ENCODE peak calls at places on chromosome 6, in ten cellular contexts. Z is fibroblast of the aortic adventitia; T is GM03348; A is upper lobe of right lung; M is fibroblast of villous mesenchyme; Y is CD8-positive, alpha-beta T cell; R is T-helper 2 cell; B is T-helper 1 cell; V is NCI-H1092; F is trophoblast cell. X is an unnamed sample.

GRCh38 chr6:139925894-139926641 is 551.6 kb upstream of the CITED2 start:
- DNase-seq in Z (peak), T (peak), A (no peak), M (peak), Y (no peak), R (no peak), B (no peak), V (peak), F (peak), X (peak)

GRCh38 chr6:159602370-159603185 is 90.5 kb downstream of the SOD2 start:
- DNase-seq in Z (peak), T (no peak), A (no peak), M (no peak), Y (no peak), R (no peak), B (no peak), V (no peak), F (no peak), X (no peak)

GRCh38 chr6:9405369-9405768 is 970.0 kb upstream of the SLC35B3 start:
- DNase-seq in Z (peak), T (peak), A (no peak), M (peak), Y (no peak), R (no peak), B (no peak), V (no peak), F (peak), X (no peak)

GRCh38 chr6:38612386-38612965 is 27.3 kb downstream of the BTBD9 start:
- DNase-seq in Z (peak), T (peak), A (no peak), M (peak), Y (no peak), R (no peak), B (no peak), V (no peak), F (peak), X (no peak)

GRCh38 chr6:41767112-41767946 is 12.4 kb downstream of the FRS3 start:
- DNase-seq in Z (peak), T (peak), A (peak), M (peak), Y (no peak), R (no peak), B (no peak), V (no peak), F (peak), X (peak)

GRCh38 chr6:73418081-73418741 is 23.6 kb downstream of the DDX43 start:
- DNase-seq in Z (no peak), T (no peak), A (no peak), M (peak), Y (no peak), R (no peak), B (no peak), V (no peak), F (no peak), X (peak)

GRCh38 chr6:92806254-92806653 is 613.1 kb downstream of the EPHA7 start:
- DNase-seq in Z (no peak), T (no peak), A (no peak), M (no peak), Y (no peak), R (no peak), B (no peak), V (no peak), F (no peak), X (no peak)

GRCh38 chr6:14889698-14890593 is 355.9 kb upstream of the JARID2 start:
- DNase-seq in Z (no peak), T (no peak), A (no peak), M (no peak), Y (no peak), R (no peak), B (no peak), V (no peak), F (peak), X (no peak)

GRCh38 chr6:169289257-169289656 is 35.6 kb upstream of the THBS2 start:
- DNase-seq in Z (no peak), T (no peak), A (no peak), M (no peak), Y (no peak), R (no peak), B (no peak), V (no peak), F (no peak), X (no peak)

GRCh38 chr6:53582963-53583362 is 38.1 kb upstream of the GCLC start:
- DNase-seq in Z (peak), T (no peak), A (no peak), M (peak), Y (no peak), R (peak), B (no peak), V (no peak), F (no peak), X (no peak)

GRCh38 chr6:111957623-111958315 is 84.5 kb upstream of the FYN start:
- DNase-seq in Z (no peak), T (no peak), A (no peak), M (no peak), Y (no peak), R (no peak), B (no peak), V (no peak), F (peak), X (peak)

GRCh38 chr6:137867685-137868509 is 838 bp downstream of the TNFAIP3 start:
- DNase-seq in Z (no peak), T (peak), A (peak), M (no peak), Y (peak), R (peak), B (no peak), V (no peak), F (peak), X (no peak)

GRCh38 chr6:138654715-138655634 is 118.6 kb upstream of the CCDC28A start:
- DNase-seq in Z (peak), T (peak), A (no peak), M (peak), Y (no peak), R (peak), B (no peak), V (no peak), F (no peak), X (peak)

GRCh38 chr6:57198926-57199636 is 23.0 kb downstream of the RAB23 start:
- DNase-seq in Z (peak), T (no peak), A (no peak), M (peak), Y (no peak), R (no peak), B (no peak), V (no peak), F (no peak), X (no peak)

GRCh38 chr6:44043479-44044153 is 83.6 kb downstream of the MRPL14 start:
- DNase-seq in Z (peak), T (peak), A (no peak), M (no peak), Y (no peak), R (no peak), B (no peak), V (no peak), F (no peak), X (peak)

GRCh38 chr6:138590796-138591709 is 91.8 kb upstream of the NHSL1 start:
- DNase-seq in Z (peak), T (peak), A (no peak), M (peak), Y (peak), R (peak), B (no peak), V (peak), F (peak), X (peak)

GRCh38 chr6:156146891-156147290 is 630.3 kb upstream of the ARID1B start:
- DNase-seq in Z (no peak), T (no peak), A (no peak), M (no peak), Y (no peak), R (no peak), B (no peak), V (no peak), F (no peak), X (no peak)

GRCh38 chr6:140441256-140441655 is 1066.8 kb upstream of the CITED2 start:
- DNase-seq in Z (peak), T (peak), A (no peak), M (peak), Y (no peak), R (peak), B (no peak), V (no peak), F (peak), X (no peak)

GRCh38 chr6:2008383-2008976 is 236.9 kb downstream of the GMDS start:
- DNase-seq in Z (peak), T (no peak), A (no peak), M (no peak), Y (no peak), R (no peak), B (no peak), V (no peak), F (peak), X (peak)

GRCh38 chr6:42104095-42104806 is 38.2 kb downstream of the C6orf132 start:
- DNase-seq in Z (peak), T (no peak), A (peak), M (peak), Y (peak), R (peak), B (peak), V (no peak), F (peak), X (peak)

GRCh38 chr6:156776841-156777576 is at the start of gene ARID1B:
- DNase-seq in Z (peak), T (peak), A (peak), M (peak), Y (peak), R (peak), B (peak), V (peak), F (peak), X (peak)

GRCh38 chr6:111589366-111589765 is 16.3 kb downstream of the TRAF3IP2 start:
- DNase-seq in Z (peak), T (peak), A (no peak), M (peak), Y (no peak), R (no peak), B (no peak), V (no peak), F (peak), X (peak)

GRCh38 chr6:6604566-6604965 is 16.0 kb downstream of the LY86 start:
- DNase-seq in Z (no peak), T (no peak), A (no peak), M (no peak), Y (no peak), R (no peak), B (no peak), V (no peak), F (no peak), X (no peak)

GRCh38 chr6:40907198-40907701 is 131.8 kb downstream of the UNC5CL start:
- DNase-seq in Z (peak), T (peak), A (no peak), M (no peak), Y (no peak), R (no peak), B (no peak), V (peak), F (no peak), X (no peak)

GRCh38 chr6:144886682-144887081 is 601.5 kb downstream of the UTRN start:
- DNase-seq in Z (no peak), T (no peak), A (no peak), M (no peak), Y (no peak), R (no peak), B (no peak), V (no peak), F (no peak), X (no peak)

GRCh38 chr6:168206681-168207274 is 112.8 kb downstream of the DACT2 start:
- DNase-seq in Z (no peak), T (no peak), A (peak), M (no peak), Y (no peak), R (no peak), B (no peak), V (no peak), F (no peak), X (no peak)

GRCh38 chr6:160137989-160138835 is 16.6 kb downstream of the SLC22A1 start:
- DNase-seq in Z (peak), T (peak), A (peak), M (peak), Y (peak), R (peak), B (peak), V (peak), F (peak), X (peak)

GRCh38 chr6:36098920-36099647 is 31.2 kb upstream of the MAPK13 start:
- DNase-seq in Z (peak), T (no peak), A (no peak), M (peak), Y (no peak), R (peak), B (no peak), V (no peak), F (no peak), X (no peak)

GRCh38 chr6:51908243-51908642 is 179.2 kb downstream of the PKHD1 start:
- DNase-seq in Z (no peak), T (no peak), A (no peak), M (no peak), Y (no peak), R (no peak), B (no peak), V (no peak), F (no peak), X (no peak)

GRCh38 chr6:6515691-6516607 is 72.6 kb upstream of the LY86 start:
- DNase-seq in Z (no peak), T (no peak), A (no peak), M (no peak), Y (no peak), R (peak), B (no peak), V (no peak), F (no peak), X (no peak)

GRCh38 chr6:7243188-7243942 is 69.6 kb downstream of the SSR1 start:
- DNase-seq in Z (peak), T (peak), A (no peak), M (peak), Y (peak), R (peak), B (no peak), V (peak), F (peak), X (peak)

GRCh38 chr6:74578339-74578738 is 627.5 kb downstream of the COL12A1 start:
- DNase-seq in Z (peak), T (peak), A (no peak), M (peak), Y (no peak), R (no peak), B (no peak), V (no peak), F (no peak), X (peak)

GRCh38 chr6:144957236-144957937 is 672.3 kb downstream of the UTRN start:
- DNase-seq in Z (no peak), T (no peak), A (no peak), M (no peak), Y (no peak), R (no peak), B (no peak), V (no peak), F (peak), X (no peak)

GRCh38 chr6:2396856-2397640 is 151.6 kb upstream of the GMDS start:
- DNase-seq in Z (peak), T (no peak), A (no peak), M (peak), Y (no peak), R (no peak), B (no peak), V (no peak), F (peak), X (peak)

GRCh38 chr6:156881687-156882629 is 104.8 kb downstream of the ARID1B start:
- DNase-seq in Z (no peak), T (peak), A (no peak), M (no peak), Y (no peak), R (no peak), B (no peak), V (no peak), F (no peak), X (no peak)

GRCh38 chr6:16583151-16583762 is 178.0 kb downstream of the ATXN1 start:
- DNase-seq in Z (peak), T (no peak), A (no peak), M (peak), Y (no peak), R (no peak), B (no peak), V (no peak), F (no peak), X (no peak)

GRCh38 chr6:158662607-158663464 is 13.0 kb downstream of the SYTL3 start:
- DNase-seq in Z (peak), T (peak), A (no peak), M (peak), Y (no peak), R (no peak), B (no peak), V (no peak), F (no peak), X (no peak)

GRCh38 chr6:46099952-46100351 is 29.8 kb upstream of the ENPP4 start:
- DNase-seq in Z (no peak), T (no peak), A (no peak), M (no peak), Y (no peak), R (no peak), B (no peak), V (no peak), F (no peak), X (no peak)